ENCODE peak calls at places on chromosomes 13 and 19, in seven cellular contexts. X, R, D, Z, N, V and O are unnamed samples.

GRCh38 chr19:53537523-53538377 is at the start of gene ZNF331:
- DNase-seq in X (peak; percentile 85), R (peak; percentile 24), D (peak; percentile 82), Z (peak; percentile 92), N (peak; percentile 45), V (peak; percentile 84), O (peak; percentile 43)

GRCh38 chr13:49608932-49609331 is 19.4 kb upstream of the ARL11 start:
- DNase-seq in X (no peak), R (no peak), D (no peak), Z (no peak), N (no peak), V (no peak), O (no peak)

GRCh38 chr19:4474504-4475136 is 2.5 kb downstream of the HDGFL2 start:
- DNase-seq in X (peak; percentile 55), R (no peak), D (peak; percentile 75), Z (no peak), N (no peak), V (no peak), O (no peak)

GRCh38 chr19:28887920-28888618 is 324.9 kb downstream of the UQCRFS1 start:
- DNase-seq in X (no peak), R (no peak), D (no peak), Z (no peak), N (no peak), V (no peak), O (no peak)

GRCh38 chr19:36915992-36916830 is at the start of the genes ZNF568 and ZNF829:
- DNase-seq in X (peak; percentile 84), R (peak; percentile 48), D (peak; percentile 88), Z (peak; percentile 93), N (peak; percentile 62), V (peak; percentile 88), O (peak; percentile 85)

GRCh38 chr19:46932346-46932745 is 71.5 kb downstream of the ARHGAP35 start:
- DNase-seq in X (no peak), R (no peak), D (peak; percentile 70), Z (no peak), N (no peak), V (no peak), O (no peak)

GRCh38 chr19:40302224-40303011 is 17.3 kb upstream of the AKT2 start:
- DNase-seq in X (no peak), R (no peak), D (no peak), Z (no peak), N (no peak), V (no peak), O (no peak)

GRCh38 chr13:111906816-111907215 is 160.1 kb upstream of the SOX1 start:
- DNase-seq in X (no peak), R (no peak), D (no peak), Z (peak; percentile 58), N (no peak), V (no peak), O (no peak)

GRCh38 chr13:65638572-65639168 is 1591.5 kb downstream of the PCDH9 start:
- DNase-seq in X (peak; percentile 65), R (peak; percentile 22), D (peak; percentile 51), Z (no peak), N (no peak), V (no peak), O (no peak)

GRCh38 chr13:91133941-91134772 is 213.3 kb upstream of the MIR17HG start:
- DNase-seq in X (peak; percentile 71), R (peak; percentile 24), D (peak; percentile 63), Z (no peak), N (no peak), V (no peak), O (no peak)

GRCh38 chr13:30698023-30698422 is 37.3 kb upstream of the ALOX5AP start:
- DNase-seq in X (peak; percentile 86), R (no peak), D (no peak), Z (peak; percentile 49), N (no peak), V (no peak), O (no peak)

GRCh38 chr19:31908486-31909255 is 436.7 kb upstream of the ZNF507 start:
- DNase-seq in X (no peak), R (no peak), D (no peak), Z (no peak), N (no peak), V (no peak), O (no peak)

GRCh38 chr19:12156254-12157058 is at the start of gene ZNF625:
- DNase-seq in X (peak; percentile 83), R (peak; percentile 27), D (peak; percentile 75), Z (peak; percentile 91), N (no peak), V (peak; percentile 84), O (peak; percentile 70)

GRCh38 chr13:44879452-44880058 is 109.7 kb downstream of the NUFIP1 start:
- DNase-seq in X (peak; percentile 73), R (no peak), D (peak; percentile 48), Z (no peak), N (no peak), V (no peak), O (peak; percentile 5)

GRCh38 chr13:95020298-95020987 is 280.8 kb downstream of the ABCC4 start:
- DNase-seq in X (peak; percentile 66), R (no peak), D (no peak), Z (no peak), N (no peak), V (no peak), O (no peak)

GRCh38 chr19:16898306-16899015 is 9.7 kb downstream of the F2RL3 start:
- DNase-seq in X (no peak), R (no peak), D (no peak), Z (no peak), N (no peak), V (no peak), O (no peak)

GRCh38 chr19:35689836-35690235 is 14.5 kb upstream of the ZBTB32 start:
- DNase-seq in X (no peak), R (no peak), D (no peak), Z (no peak), N (no peak), V (no peak), O (no peak)

GRCh38 chr13:94327318-94327717 is 152.2 kb downstream of the DCT start:
- DNase-seq in X (no peak), R (no peak), D (peak; percentile 12), Z (no peak), N (no peak), V (no peak), O (peak; percentile 82)

GRCh38 chr13:99506632-99507031 is 5.4 kb downstream of the TM9SF2 start:
- DNase-seq in X (no peak), R (no peak), D (no peak), Z (no peak), N (no peak), V (no peak), O (peak; percentile 57)

GRCh38 chr19:17847538-17848366 is at the start of gene JAK3:
- DNase-seq in X (peak; percentile 51), R (no peak), D (peak; percentile 70), Z (no peak), N (no peak), V (peak; percentile 58), O (peak; percentile 62)

GRCh38 chr13:67134322-67135129 is 95.6 kb downstream of the PCDH9 start:
- DNase-seq in X (peak; percentile 16), R (no peak), D (peak; percentile 59), Z (no peak), N (no peak), V (no peak), O (no peak)

GRCh38 chr19:58118979-58119733 is 21.1 kb upstream of the ZSCAN18 start:
- DNase-seq in X (no peak), R (no peak), D (no peak), Z (no peak), N (no peak), V (no peak), O (no peak)

GRCh38 chr19:58123354-58123753 is 25.3 kb upstream of the ZSCAN18 start:
- DNase-seq in X (no peak), R (no peak), D (no peak), Z (no peak), N (no peak), V (no peak), O (no peak)

DNA sequence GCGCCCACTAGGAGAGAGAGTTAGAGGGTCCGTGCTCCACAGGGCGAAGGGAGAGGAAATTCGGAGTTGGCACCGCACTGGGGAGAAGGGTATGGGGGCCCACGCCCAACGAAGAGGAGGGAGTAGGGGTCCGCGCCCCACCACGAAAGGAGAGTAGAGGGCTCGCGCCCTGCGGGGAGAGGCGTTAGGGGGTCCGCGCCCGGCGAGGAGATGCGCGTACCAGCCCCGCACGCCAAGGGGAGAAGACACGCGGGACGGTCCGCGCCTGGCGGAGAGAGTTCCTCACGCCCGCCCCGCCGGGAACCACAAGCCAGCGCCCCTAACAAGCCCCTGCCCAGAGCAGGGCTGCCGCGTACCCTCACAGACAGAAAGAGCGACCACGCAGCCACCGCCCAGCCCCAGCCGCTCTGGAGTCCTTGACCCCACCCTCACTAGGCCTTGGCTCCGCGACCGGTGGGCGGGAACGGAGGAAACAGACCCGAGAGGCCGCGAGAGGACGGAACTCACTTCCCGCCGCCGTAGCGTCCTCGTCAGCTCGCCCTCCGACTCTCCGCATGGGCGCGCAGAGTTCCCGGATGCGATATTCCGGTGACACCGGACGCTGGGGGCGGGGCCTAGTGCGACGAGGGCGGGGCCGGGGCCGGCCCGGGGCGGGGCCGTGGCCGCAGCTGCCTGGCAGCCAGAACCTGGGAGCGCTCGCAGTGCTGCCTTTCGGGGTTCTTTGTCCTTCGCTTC is 20.0 kb upstream of the ZSCAN18 start:
- DNase-seq in X (no peak), R (no peak), D (no peak), Z (no peak), N (no peak), V (no peak), O (no peak)
- H3K4me3 ChIP-seq in X (no peak overlapping the region), R (no peak overlapping the region), D (no peak overlapping the region), Z (peak overlapping the region; percentile 38), N (no peak overlapping the region), V (peak overlapping the region; percentile 41), O (no peak overlapping the region)

DNA sequence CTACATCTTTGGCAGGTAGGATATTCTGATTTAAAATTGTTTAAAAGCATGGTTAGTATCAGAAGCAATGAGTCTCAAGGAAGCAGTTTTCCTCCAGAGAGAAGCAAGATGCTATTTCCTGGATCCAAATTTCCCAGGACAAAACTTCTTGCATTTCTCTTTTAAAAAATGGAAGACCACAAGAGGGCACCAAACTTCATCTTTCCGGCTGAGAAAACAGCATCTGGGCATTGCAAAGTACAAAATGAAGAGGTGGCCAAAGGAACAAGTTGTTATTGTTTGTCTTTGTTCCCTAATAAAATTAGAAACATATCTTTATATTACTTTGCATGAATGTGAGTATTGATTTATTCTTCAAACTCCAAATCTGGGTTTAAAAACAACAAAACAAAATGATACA is 60.0 kb upstream of the LRCH1 start:
- DNase-seq in X (peak; percentile 67), R (no peak), D (peak; percentile 59), Z (no peak), N (no peak), V (no peak), O (peak; percentile 7)
- TF ChIP-seq CTCF in X (peak; percentile 62), R (peak; percentile 46), D (peak; percentile 33), Z (peak; percentile 45), N (peak; percentile 58), V (peak; percentile 67), O (peak; percentile 58)

GRCh38 chr13:47258384-47258783 is 361.5 kb upstream of the HTR2A start:
- DNase-seq in X (peak; percentile 20), R (no peak), D (no peak), Z (no peak), N (no peak), V (no peak), O (no peak)
- H3K4me3 ChIP-seq in X (no peak overlapping the region), R (no peak overlapping the region), D (no peak overlapping the region), Z (no peak overlapping the region), N (no peak overlapping the region), V (no peak overlapping the region), O (no peak overlapping the region)

GRCh38 chr13:105213512-105213911 is 1322.0 kb downstream of the EFNB2 start:
- DNase-seq in X (no peak), R (no peak), D (no peak), Z (no peak), N (no peak), V (no peak), O (no peak)
- TF ChIP-seq CTCF in X (no peak), R (no peak), D (no peak), Z (no peak), N (no peak), V (no peak), O (no peak)